ENCODE peak calls at places on chromosomes 1 and 21, in four cellular contexts. One of them, this sample, is unnamed.

GRCh38 chr1:67149179-67149770 is 14.5 kb upstream of the C1orf141 start:
- DNase-seq in NCI-H510A: peak; percentile 67
- DNase-seq in epithelial cell of esophagus: peak; percentile 87
- DNase-seq in germinal center: peak; percentile 66
- DNase-seq in this sample: peak; percentile 57

GRCh38 chr1:78102082-78102481 is 56.3 kb downstream of the GIPC2 start:
- DNase-seq in NCI-H510A: no peak
- DNase-seq in epithelial cell of esophagus: peak; percentile 32
- DNase-seq in germinal center: no peak
- DNase-seq in this sample: no peak

GRCh38 chr1:53316058-53316741 is 11.7 kb downstream of the LRP8 start:
- DNase-seq in NCI-H510A: no peak
- DNase-seq in epithelial cell of esophagus: no peak
- DNase-seq in germinal center: no peak
- DNase-seq in this sample: no peak

GRCh38 chr1:30697571-30697970 is 25.8 kb downstream of the MATN1 start:
- DNase-seq in NCI-H510A: no peak
- DNase-seq in epithelial cell of esophagus: no peak
- DNase-seq in germinal center: no peak
- DNase-seq in this sample: no peak

GRCh38 chr21:34625194-34625593 is 10.3 kb upstream of the RCAN1 start:
- DNase-seq in NCI-H510A: no peak
- DNase-seq in epithelial cell of esophagus: no peak
- DNase-seq in germinal center: no peak
- DNase-seq in this sample: no peak

GRCh38 chr21:36171327-36171726 is 14.7 kb downstream of the DOP1B start:
- DNase-seq in NCI-H510A: no peak
- DNase-seq in epithelial cell of esophagus: no peak
- DNase-seq in germinal center: no peak
- DNase-seq in this sample: no peak

GRCh38 chr21:32861871-32862270 is 90.3 kb upstream of the PAXBP1 start:
- DNase-seq in NCI-H510A: no peak
- DNase-seq in epithelial cell of esophagus: no peak
- DNase-seq in germinal center: no peak
- DNase-seq in this sample: no peak

GRCh38 chr21:35932232-35932911 is 128.0 kb downstream of the SETD4 start:
- DNase-seq in NCI-H510A: no peak
- DNase-seq in epithelial cell of esophagus: peak; percentile 86
- DNase-seq in germinal center: peak; percentile 56
- DNase-seq in this sample: no peak

GRCh38 chr1:109040627-109041613 is 982 bp downstream of the WDR47 start:
- DNase-seq in NCI-H510A: no peak
- DNase-seq in epithelial cell of esophagus: peak; percentile 16
- DNase-seq in germinal center: peak; percentile 49
- DNase-seq in this sample: no peak

GRCh38 chr1:229694053-229694693 is 68.1 kb downstream of the URB2 start:
- DNase-seq in NCI-H510A: peak; percentile 77
- DNase-seq in epithelial cell of esophagus: no peak
- DNase-seq in germinal center: no peak
- DNase-seq in this sample: no peak

This sample was measured in nucleus accumbens.